ENCODE peak calls at places on chromosome 15, in seven cellular contexts. C, F, O, Q, K, W and R are unnamed samples.

GRCh38 chr15:42042602-42043400 is 22.0 kb upstream of the PLA2G4E start:
- DNase-seq in C (no peak), F (no peak), O (no peak), Q (no peak), K (no peak), W (no peak), R (no peak)

GRCh38 chr15:64285871-64286270 is 70.1 kb downstream of the CSNK1G1 start:
- DNase-seq in C (no peak), F (no peak), O (no peak), Q (no peak), K (no peak), W (no peak), R (no peak)

GRCh38 chr15:32743411-32744145 is 25.8 kb downstream of the GREM1 start:
- DNase-seq in C (no peak), F (no peak), O (no peak), Q (no peak), K (no peak), W (no peak), R (no peak)

GRCh38 chr15:89101302-89102191 is 13.3 kb downstream of the ABHD2 start:
- DNase-seq in C (peak; percentile 85), F (peak; percentile 93), O (peak; percentile 72), Q (peak; percentile 100), K (peak; percentile 91), W (peak; percentile 67), R (no peak)

GRCh38 chr15:29669823-29670222 is 152.4 kb downstream of the TJP1 start:
- DNase-seq in C (no peak), F (no peak), O (no peak), Q (peak; percentile 34), K (no peak), W (no peak), R (no peak)

GRCh38 chr15:70240082-70240481 is 142.4 kb upstream of the TLE3 start:
- DNase-seq in C (no peak), F (peak; percentile 14), O (peak; percentile 77), Q (no peak), K (no peak), W (no peak), R (no peak)

GRCh38 chr15:75348034-75348562 is 1.3 kb downstream of the NEIL1 start:
- DNase-seq in C (no peak), F (no peak), O (no peak), Q (no peak), K (peak; percentile 19), W (no peak), R (no peak)

GRCh38 chr15:63505842-63506222 is 1.4 kb downstream of the USP3 start:
- DNase-seq in C (no peak), F (no peak), O (no peak), Q (no peak), K (no peak), W (no peak), R (no peak)

GRCh38 chr15:92637621-92638020 is 18.0 kb downstream of the FAM174B start:
- DNase-seq in C (no peak), F (no peak), O (no peak), Q (no peak), K (no peak), W (peak; percentile 70), R (no peak)

GRCh38 chr15:64804619-64805018 is 20.8 kb downstream of the PIF1 start:
- DNase-seq in C (no peak), F (no peak), O (no peak), Q (no peak), K (no peak), W (no peak), R (no peak)

GRCh38 chr15:40249477-40250303 is 10.8 kb downstream of the PAK6 start:
- DNase-seq in C (no peak), F (no peak), O (no peak), Q (peak; percentile 37), K (no peak), W (no peak), R (no peak)

GRCh38 chr15:39585871-39586301 is 5.0 kb downstream of the THBS1 start:
- DNase-seq in C (no peak), F (no peak), O (no peak), Q (no peak), K (no peak), W (no peak), R (no peak)

GRCh38 chr15:89346516-89346915 is 11.9 kb upstream of the POLG start:
- DNase-seq in C (no peak), F (no peak), O (no peak), Q (no peak), K (no peak), W (no peak), R (no peak)

GRCh38 chr15:31235298-31236183 is 91.1 kb upstream of the KLF13 start:
- DNase-seq in C (peak; percentile 51), F (peak; percentile 93), O (peak; percentile 56), Q (no peak), K (no peak), W (no peak), R (no peak)

GRCh38 chr15:94205366-94205765 is 26.0 kb upstream of the MCTP2 start:
- DNase-seq in C (peak; percentile 13), F (no peak), O (no peak), Q (peak; percentile 18), K (no peak), W (no peak), R (no peak)

GRCh38 chr15:85947936-85948335 is 131.7 kb upstream of the AGBL1 start:
- DNase-seq in C (no peak), F (no peak), O (no peak), Q (no peak), K (no peak), W (no peak), R (no peak)

GRCh38 chr15:56490461-56490860 is 25.5 kb upstream of the MNS1 start:
- DNase-seq in C (no peak), F (no peak), O (peak; percentile 55), Q (no peak), K (no peak), W (no peak), R (no peak)

GRCh38 chr15:68518785-68519430 is 59.9 kb upstream of the CORO2B start:
- DNase-seq in C (no peak), F (no peak), O (no peak), Q (no peak), K (no peak), W (no peak), R (no peak)

GRCh38 chr15:59401810-59402569 is 29.3 kb upstream of the MYO1E start:
- DNase-seq in C (no peak), F (no peak), O (no peak), Q (no peak), K (no peak), W (no peak), R (no peak)
- TF ChIP-seq POLR2A in C (no peak), F (no peak), O (no peak), Q (no peak), K (no peak), W (no peak), R (no peak)

GRCh38 chr15:83129791-83130190 is 22.3 kb downstream of the TM6SF1 start:
- DNase-seq in C (no peak), F (no peak), O (no peak), Q (no peak), K (no peak), W (no peak), R (no peak)
- H3K36me3 ChIP-seq in C (no peaks in the 10 kb centered on the region), F (no peaks in the 10 kb centered on the region), O (no peaks in the 10 kb centered on the region), Q (peaks cover 8% of the 10 kb centered on the region), K (peaks cover 16% of the 10 kb centered on the region), W (no peaks in the 10 kb centered on the region), R (no peaks in the 10 kb centered on the region)

GRCh38 chr15:97461212-97461611 is 499.3 kb upstream of the ARRDC4 start:
- DNase-seq in C (no peak), F (no peak), O (no peak), Q (no peak), K (no peak), W (no peak), R (no peak)

GRCh38 chr15:97456541-97456940 is 504.0 kb upstream of the ARRDC4 start:
- DNase-seq in C (no peak), F (no peak), O (no peak), Q (no peak), K (no peak), W (no peak), R (no peak)

DNA sequence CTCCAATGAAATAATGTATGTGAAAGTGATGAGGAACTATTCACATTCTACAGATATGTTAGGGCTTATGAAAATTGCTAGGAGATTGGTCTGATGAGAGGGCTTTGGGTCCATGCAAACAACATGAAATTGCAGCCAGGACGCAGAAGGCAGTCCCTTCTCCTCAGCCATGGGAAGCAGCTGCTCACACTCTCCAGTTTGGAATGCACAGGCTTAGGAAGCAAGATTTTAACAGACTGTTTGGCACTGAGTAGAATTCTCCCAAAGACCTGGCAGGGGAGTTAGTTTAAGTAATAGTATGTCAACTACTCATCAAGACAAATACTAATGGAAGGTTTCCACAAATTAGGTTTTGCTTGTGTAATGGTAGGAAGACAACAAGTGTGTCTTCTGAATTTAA is 500.7 kb upstream of the ARRDC4 start:
- DNase-seq in C (no peak), F (no peak), O (no peak), Q (no peak), K (no peak), W (no peak), R (no peak)
- H3K9me3 ChIP-seq in C (no peaks in the 10 kb centered on the region), F (no peaks in the 10 kb centered on the region), O (no peaks in the 10 kb centered on the region), Q (peaks cover 4% of the 10 kb centered on the region), K (no peaks in the 10 kb centered on the region), W (no peaks in the 10 kb centered on the region), R (no peaks in the 10 kb centered on the region)

GRCh38 chr15:84914351-84914750 is 29.9 kb downstream of the SLC28A1 start:
- DNase-seq in C (no peak), F (no peak), O (no peak), Q (no peak), K (no peak), W (no peak), R (no peak)

GRCh38 chr15:84919268-84919667 is 34.8 kb downstream of the SLC28A1 start:
- DNase-seq in C (no peak), F (no peak), O (no peak), Q (no peak), K (no peak), W (no peak), R (no peak)

GRCh38 chr15:84917452-84917851 is 33.0 kb downstream of the SLC28A1 start:
- DNase-seq in C (no peak), F (no peak), O (no peak), Q (no peak), K (no peak), W (no peak), R (no peak)

GRCh38 chr15:84911879-84912660 is 27.6 kb downstream of the SLC28A1 start:
- DNase-seq in C (peak; percentile 92), F (peak; percentile 97), O (peak; percentile 87), Q (peak; percentile 99), K (peak; percentile 99), W (peak; percentile 69), R (no peak)

DNA sequence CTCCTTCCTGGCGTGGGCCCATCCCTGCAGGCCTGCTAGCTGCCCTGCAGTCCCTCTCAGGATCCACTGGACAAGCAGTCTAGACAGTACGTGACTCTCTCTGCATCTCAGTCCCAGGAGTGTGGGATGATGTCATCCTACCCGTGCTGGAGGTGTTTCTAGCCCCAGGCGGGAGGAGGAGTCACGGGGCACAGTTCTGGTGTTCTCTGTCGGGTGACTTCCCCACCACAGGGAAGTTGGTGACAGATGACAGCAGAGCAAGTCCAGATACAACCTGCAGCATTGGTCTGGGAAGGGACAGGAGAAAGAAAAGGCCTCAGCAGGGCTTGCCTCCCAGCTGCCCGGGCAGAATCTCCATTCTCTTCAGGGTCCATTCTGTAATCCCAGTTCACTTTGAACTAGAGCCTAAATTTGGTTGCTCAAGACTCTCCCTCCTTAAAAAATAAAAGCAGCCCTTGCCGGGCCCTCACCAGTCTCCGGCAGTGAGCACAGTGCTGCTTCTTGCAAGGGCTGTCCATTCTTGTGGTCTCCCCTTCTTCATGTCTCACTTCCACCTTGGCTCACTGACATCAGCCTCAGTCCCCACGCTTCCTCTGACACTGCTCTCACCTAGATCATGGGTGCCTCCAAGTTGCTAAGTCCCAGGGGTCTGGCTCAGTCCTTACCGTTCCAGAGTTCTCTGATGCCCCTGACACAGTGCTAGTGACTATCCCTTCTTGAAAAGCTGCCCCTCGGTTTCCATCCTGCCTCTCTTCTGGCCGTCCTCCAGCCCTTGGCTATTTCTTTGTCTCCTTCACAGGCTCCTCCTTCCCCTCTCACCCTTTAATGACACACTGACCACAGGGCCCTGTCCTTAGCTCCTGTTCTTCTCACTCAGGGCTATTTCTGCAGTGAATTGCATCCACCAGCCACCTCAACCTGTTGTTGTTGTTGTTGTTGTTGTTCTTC is 30.8 kb downstream of the SLC28A1 start:
- DNase-seq in C (peak; percentile 86), F (peak; percentile 87), O (peak; percentile 73), Q (peak; percentile 86), K (peak; percentile 38), W (peak; percentile 91), R (no peak)
- TF ChIP-seq POLR2A in C (peak; percentile 60), F (no peak), O (no peak), Q (no peak), K (no peak), W (no peak), R (no peak)